ENCODE peak calls at places on chromosomes 12 and 14, in seven cellular contexts. X, L, I, Z, N, D and Q are unnamed samples.

GRCh38 chr12:80714055-80714454 is 2.7 kb upstream of the MYF5 start:
- DNase-seq in X (peak), L (no peak), I (no peak), Z (no peak), N (no peak), D (no peak), Q (no peak)

GRCh38 chr12:28378749-28379148 is 188.5 kb downstream of the CCDC91 start:
- DNase-seq in X (peak), L (no peak), I (no peak), Z (no peak), N (no peak), D (no peak), Q (no peak)

GRCh38 chr12:21324551-21324950 is 10.2 kb downstream of the SLCO1A2 start:
- DNase-seq in X (no peak), L (no peak), I (no peak), Z (no peak), N (no peak), D (no peak), Q (no peak)

GRCh38 chr12:66367015-66367667 is 64.8 kb downstream of the HELB start:
- DNase-seq in X (no peak), L (no peak), I (no peak), Z (no peak), N (no peak), D (no peak), Q (no peak)

GRCh38 chr12:24297516-24297915 is 348.0 kb upstream of the SOX5 start:
- DNase-seq in X (no peak), L (no peak), I (no peak), Z (no peak), N (no peak), D (no peak), Q (no peak)

GRCh38 chr12:131357920-131358319 is 353.0 kb upstream of the SFSWAP start:
- DNase-seq in X (no peak), L (no peak), I (no peak), Z (no peak), N (no peak), D (no peak), Q (no peak)

GRCh38 chr14:100810861-100811461 is 15.0 kb upstream of the MEG3 start:
- DNase-seq in X (no peak), L (no peak), I (no peak), Z (no peak), N (no peak), D (no peak), Q (no peak)

GRCh38 chr14:68955164-68955921 is 23.8 kb downstream of the ACTN1 start:
- DNase-seq in X (peak), L (no peak), I (no peak), Z (peak), N (no peak), D (no peak), Q (no peak)

GRCh38 chr14:94126419-94126677 is 3.1 kb downstream of the IFI27L2 start:
- DNase-seq in X (no peak), L (no peak), I (no peak), Z (no peak), N (no peak), D (no peak), Q (no peak)

GRCh38 chr14:48140804-48141203 is 465.4 kb upstream of the MDGA2 start:
- DNase-seq in X (no peak), L (no peak), I (no peak), Z (no peak), N (no peak), D (no peak), Q (no peak)

GRCh38 chr12:124497039-124497438 is 70.4 kb downstream of the NCOR2 start:
- DNase-seq in X (peak), L (no peak), I (no peak), Z (no peak), N (no peak), D (no peak), Q (no peak)
- TF ChIP-seq CEBPB in X (peak), L (no peak), I (no peak), Z (peak), N (no peak), D (no peak), Q (no peak)

GRCh38 chr12:60106207-60106606 is 510.4 kb downstream of the SLC16A7 start:
- DNase-seq in X (peak), L (peak), I (no peak), Z (no peak), N (no peak), D (no peak), Q (no peak)
- TF ChIP-seq CEBPB in X (no peak), L (no peak), I (no peak), Z (no peak), N (no peak), D (no peak), Q (no peak)

GRCh38 chr14:74647061-74647833 is 35.2 kb upstream of the LTBP2 start:
- DNase-seq in X (no peak), L (no peak), I (no peak), Z (no peak), N (no peak), D (no peak), Q (no peak)

GRCh38 chr14:74649673-74650072 is 37.6 kb upstream of the LTBP2 start:
- DNase-seq in X (no peak), L (no peak), I (no peak), Z (no peak), N (no peak), D (no peak), Q (no peak)

GRCh38 chr14:74649167-74649566 is 37.1 kb upstream of the LTBP2 start:
- DNase-seq in X (no peak), L (no peak), I (no peak), Z (no peak), N (no peak), D (peak), Q (no peak)

GRCh38 chr14:74648643-74649042 is 36.6 kb upstream of the LTBP2 start:
- DNase-seq in X (no peak), L (no peak), I (no peak), Z (no peak), N (no peak), D (no peak), Q (no peak)

DNA sequence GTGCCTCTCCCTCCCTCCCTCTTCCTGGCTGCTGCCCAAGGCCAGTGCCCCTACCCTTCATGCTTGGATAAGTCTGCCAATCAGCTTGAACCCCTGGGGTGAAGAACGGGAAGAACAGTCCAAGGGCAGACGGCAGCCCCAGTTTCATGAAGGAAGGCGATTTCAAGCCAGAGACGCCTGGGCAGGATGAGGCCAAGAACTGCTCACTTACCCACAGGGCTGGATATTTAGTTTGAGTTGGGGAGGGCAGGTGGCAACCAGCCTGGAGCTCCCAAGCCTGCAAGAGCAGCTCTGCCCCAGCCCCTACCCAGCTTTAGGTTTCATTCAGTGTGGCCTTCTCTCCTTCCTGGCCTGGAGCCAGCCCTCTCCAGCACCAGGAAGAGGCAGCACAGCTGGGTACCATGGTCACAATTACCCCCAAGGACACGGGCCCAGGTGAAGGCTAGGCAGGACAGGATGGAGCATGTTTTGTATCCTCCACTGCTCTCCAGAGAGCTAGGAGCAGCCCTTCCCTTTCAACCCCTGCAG is 35.9 kb upstream of the LTBP2 start:
- DNase-seq in X (no peak), L (no peak), I (no peak), Z (no peak), N (no peak), D (no peak), Q (no peak)
- TF ChIP-seq CEBPB in X (no peak), L (no peak), I (no peak), Z (no peak), N (no peak), D (no peak), Q (no peak)

DNA sequence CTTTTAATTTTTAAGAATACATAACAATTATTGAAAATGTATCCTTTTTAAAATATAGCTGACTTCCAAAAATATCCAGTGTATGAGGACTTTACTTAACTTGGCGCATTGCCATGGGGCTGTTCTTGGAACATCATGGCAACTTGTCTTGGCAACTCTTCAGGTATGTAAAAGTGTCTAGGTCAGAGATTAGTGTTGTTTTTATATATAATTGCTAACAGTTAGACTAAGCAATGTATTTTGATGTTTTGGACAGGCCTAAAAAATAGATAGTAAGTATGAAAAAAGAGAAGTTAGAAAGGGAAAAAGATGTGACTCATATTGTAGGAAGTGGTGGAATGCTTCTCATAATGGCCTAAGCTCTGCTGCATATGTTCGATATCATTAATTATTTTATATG is 70.9 kb downstream of the MON2 start:
- DNase-seq in X (peak), L (peak), I (no peak), Z (no peak), N (no peak), D (no peak), Q (no peak)
- TF ChIP-seq CEBPB in X (no peak), L (no peak), I (no peak), Z (no peak), N (no peak), D (no peak), Q (no peak)

GRCh38 chr12:54126696-54127537 is 61.9 kb downstream of the SMUG1 start:
- DNase-seq in X (no peak), L (no peak), I (no peak), Z (no peak), N (no peak), D (no peak), Q (no peak)
- TF ChIP-seq CEBPB in X (no peak), L (no peak), I (no peak), Z (no peak), N (no peak), D (no peak), Q (no peak)

DNA sequence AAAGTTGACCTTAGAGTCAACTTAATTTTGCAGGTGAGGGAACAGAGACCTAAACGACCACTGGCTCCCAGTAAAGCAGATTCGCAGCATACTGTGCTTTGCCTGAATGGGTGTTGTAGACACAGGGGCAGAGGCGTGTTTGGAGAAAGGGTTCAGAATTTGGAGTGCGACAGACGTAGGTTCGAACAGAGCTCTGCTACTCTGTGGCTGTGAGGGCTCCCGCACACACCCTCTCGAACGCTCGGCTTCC is 240 bp upstream of the TOMM20L start:
- DNase-seq in X (no peak), L (no peak), I (no peak), Z (no peak), N (peak), D (no peak), Q (peak)
- TF ChIP-seq CEBPB in X (no peak), L (no peak), I (no peak), Z (no peak), N (no peak), D (no peak), Q (no peak)

GRCh38 chr12:65305346-65305950 is 27.0 kb downstream of the MSRB3 start:
- DNase-seq in X (peak), L (no peak), I (no peak), Z (no peak), N (no peak), D (no peak), Q (no peak)

GRCh38 chr12:65308001-65308400 is 29.5 kb downstream of the MSRB3 start:
- DNase-seq in X (peak), L (no peak), I (no peak), Z (no peak), N (no peak), D (no peak), Q (no peak)

GRCh38 chr12:65306603-65307501 is 28.4 kb downstream of the MSRB3 start:
- DNase-seq in X (peak), L (peak), I (peak), Z (peak), N (no peak), D (peak), Q (no peak)

GRCh38 chr12:65308601-65309071 is 30.2 kb downstream of the MSRB3 start:
- DNase-seq in X (peak), L (no peak), I (no peak), Z (no peak), N (no peak), D (no peak), Q (no peak)

DNA sequence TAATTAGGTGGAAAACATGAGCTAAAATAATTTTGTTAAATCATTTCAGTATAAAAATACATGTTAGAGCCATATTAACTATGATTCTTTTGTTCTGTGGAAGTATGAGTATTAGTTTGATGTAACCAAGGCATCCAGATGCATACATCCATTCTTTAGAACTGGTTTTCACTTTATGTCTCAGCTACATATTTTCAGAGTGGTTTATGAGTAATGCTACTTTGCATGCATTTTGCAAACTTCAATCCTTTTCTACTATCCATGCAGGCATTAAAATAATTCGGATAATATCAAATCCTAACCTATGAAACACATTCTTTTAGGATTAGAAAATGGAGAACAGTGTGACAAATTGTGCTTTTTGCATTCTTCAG is 27.7 kb downstream of the MSRB3 start:
- DNase-seq in X (peak), L (no peak), I (no peak), Z (no peak), N (no peak), D (no peak), Q (no peak)
- TF ChIP-seq CEBPB in X (no peak), L (no peak), I (no peak), Z (no peak), N (no peak), D (no peak), Q (no peak)

GRCh38 chr12:16323010-16323409 is 24.4 kb upstream of the MGST1 start:
- DNase-seq in X (peak), L (no peak), I (no peak), Z (no peak), N (no peak), D (no peak), Q (no peak)
- TF ChIP-seq CEBPB in X (no peak), L (no peak), I (no peak), Z (no peak), N (no peak), D (no peak), Q (no peak)